ENCODE peak calls at places on chromosomes 11 and 22, in four cellular contexts. One of them, this sample, is unnamed.
A peak's percentile ranks its signal among the peaks of the same experiment; 100 is the strongest.

GRCh38 chr11:118887219-118887618 is 3.5 kb downstream of the CXCR5 start:
- DNase-seq in colonic mucosa: no peak
- DNase-seq in neural progenitor cell: no peak
- DNase-seq in WERI-Rb-1: no peak
- DNase-seq in this sample: no peak

GRCh38 chr11:116981216-116981887 is 116.9 kb downstream of the SIK3 start:
- DNase-seq in colonic mucosa: no peak
- DNase-seq in neural progenitor cell: no peak
- DNase-seq in WERI-Rb-1: no peak
- DNase-seq in this sample: no peak

GRCh38 chr11:94849836-94850235 is 81.7 kb downstream of the AMOTL1 start:
- DNase-seq in colonic mucosa: no peak
- DNase-seq in neural progenitor cell: no peak
- DNase-seq in WERI-Rb-1: no peak
- DNase-seq in this sample: no peak

GRCh38 chr11:18706330-18707243 is 8.0 kb downstream of the TMEM86A start:
- DNase-seq in colonic mucosa: peak; percentile 75
- DNase-seq in neural progenitor cell: no peak
- DNase-seq in WERI-Rb-1: peak; percentile 81
- DNase-seq in this sample: no peak

GRCh38 chr11:61134801-61135257 is 26.4 kb downstream of the VPS37C start:
- DNase-seq in colonic mucosa: no peak
- DNase-seq in neural progenitor cell: no peak
- DNase-seq in WERI-Rb-1: no peak
- DNase-seq in this sample: no peak

GRCh38 chr11:130359419-130359818 is 44.7 kb upstream of the ZBTB44 start:
- DNase-seq in colonic mucosa: no peak
- DNase-seq in neural progenitor cell: no peak
- DNase-seq in WERI-Rb-1: no peak
- DNase-seq in this sample: no peak

GRCh38 chr11:92424281-92424680 is 199.7 kb downstream of the FAT3 start:
- DNase-seq in colonic mucosa: no peak
- DNase-seq in neural progenitor cell: no peak
- DNase-seq in WERI-Rb-1: no peak
- DNase-seq in this sample: no peak

GRCh38 chr11:47067401-47067800 is 109.3 kb downstream of the ARFGAP2 start:
- DNase-seq in colonic mucosa: no peak
- DNase-seq in neural progenitor cell: no peak
- DNase-seq in WERI-Rb-1: peak; percentile 10
- DNase-seq in this sample: no peak

GRCh38 chr11:68783216-68783821 is 32.0 kb upstream of the TESMIN start:
- DNase-seq in colonic mucosa: no peak
- DNase-seq in neural progenitor cell: no peak
- DNase-seq in WERI-Rb-1: no peak
- DNase-seq in this sample: no peak

GRCh38 chr11:93532285-93532789 is 10.9 kb downstream of the SMCO4 start:
- DNase-seq in colonic mucosa: no peak
- DNase-seq in neural progenitor cell: no peak
- DNase-seq in WERI-Rb-1: no peak
- DNase-seq in this sample: no peak

GRCh38 chr22:19805821-19806212 is 45.2 kb downstream of the TBX1 start:
- DNase-seq in colonic mucosa: no peak
- DNase-seq in neural progenitor cell: no peak
- DNase-seq in WERI-Rb-1: peak; percentile 6
- DNase-seq in this sample: no peak

GRCh38 chr22:24162377-24162927 is 18.8 kb upstream of the SUSD2 start:
- DNase-seq in colonic mucosa: no peak
- DNase-seq in neural progenitor cell: no peak
- DNase-seq in WERI-Rb-1: no peak
- DNase-seq in this sample: no peak

GRCh38 chr22:24160546-24160945 is 20.7 kb upstream of the SUSD2 start:
- DNase-seq in colonic mucosa: no peak
- DNase-seq in neural progenitor cell: no peak
- DNase-seq in WERI-Rb-1: no peak
- DNase-seq in this sample: no peak

GRCh38 chr22:24159650-24160049 is 21.6 kb upstream of the SUSD2 start:
- DNase-seq in colonic mucosa: no peak
- DNase-seq in neural progenitor cell: no peak
- DNase-seq in WERI-Rb-1: no peak
- DNase-seq in this sample: no peak

GRCh38 chr22:24161485-24161884 is 19.8 kb upstream of the SUSD2 start:
- DNase-seq in colonic mucosa: no peak
- DNase-seq in neural progenitor cell: no peak
- DNase-seq in WERI-Rb-1: no peak
- DNase-seq in this sample: no peak

DNA sequence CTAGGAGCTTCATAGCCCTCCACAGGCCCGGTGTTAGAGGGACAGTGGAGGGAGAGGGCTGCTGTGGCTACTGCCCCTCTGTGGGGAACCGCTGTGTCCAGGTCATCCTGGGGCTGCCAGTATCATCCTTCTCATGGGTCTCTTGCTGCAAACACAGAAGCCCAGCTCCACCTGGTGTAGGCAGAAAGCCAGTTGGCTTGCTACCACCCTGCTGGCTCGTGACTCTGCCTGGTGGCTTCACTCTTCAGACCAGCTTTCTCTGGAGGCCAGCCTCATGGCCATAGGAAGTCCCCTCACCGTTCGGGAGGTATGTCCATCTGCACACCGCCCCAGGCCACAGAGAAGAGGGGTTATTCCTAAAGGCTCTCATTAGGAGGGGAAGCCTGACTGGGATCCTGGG is 19.4 kb upstream of the SUSD2 start:
- DNase-seq in colonic mucosa: no peak
- DNase-seq in neural progenitor cell: no peak
- DNase-seq in WERI-Rb-1: no peak
- DNase-seq in this sample: no peak
- H3K27ac ChIP-seq in colonic mucosa: no peak overlapping the region
- H3K27ac ChIP-seq in neural progenitor cell: no peak overlapping the region
- H3K27ac ChIP-seq in WERI-Rb-1: no peak overlapping the region
- H3K27ac ChIP-seq in this sample: no peak overlapping the region

DNA sequence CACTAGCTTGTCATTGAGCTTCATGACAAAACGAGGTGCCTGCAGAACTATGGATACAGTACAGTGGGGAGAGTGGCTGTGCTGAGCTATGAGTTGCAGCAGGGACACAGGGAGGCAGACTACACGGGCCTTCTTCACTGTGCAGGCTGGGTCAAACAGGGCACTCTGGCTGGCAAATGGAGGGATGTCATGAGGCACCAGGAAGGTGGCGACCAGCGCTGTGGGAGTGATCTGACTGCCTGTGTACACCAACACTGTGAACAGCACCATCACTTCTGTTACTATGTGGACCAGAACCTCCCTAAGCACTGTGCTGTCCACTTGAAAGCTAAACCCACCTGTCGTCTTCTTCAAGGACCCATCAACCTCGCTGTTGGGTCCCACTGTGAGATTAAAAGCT is 3.1 kb downstream of the PKDREJ start:
- DNase-seq in colonic mucosa: no peak
- DNase-seq in neural progenitor cell: no peak
- DNase-seq in WERI-Rb-1: no peak
- DNase-seq in this sample: no peak
- H3K4me3 ChIP-seq in colonic mucosa: no peak overlapping the region
- H3K4me3 ChIP-seq in neural progenitor cell: no peak overlapping the region
- H3K4me3 ChIP-seq in WERI-Rb-1: no peak overlapping the region
- H3K4me3 ChIP-seq in this sample: no peak overlapping the region

DNA sequence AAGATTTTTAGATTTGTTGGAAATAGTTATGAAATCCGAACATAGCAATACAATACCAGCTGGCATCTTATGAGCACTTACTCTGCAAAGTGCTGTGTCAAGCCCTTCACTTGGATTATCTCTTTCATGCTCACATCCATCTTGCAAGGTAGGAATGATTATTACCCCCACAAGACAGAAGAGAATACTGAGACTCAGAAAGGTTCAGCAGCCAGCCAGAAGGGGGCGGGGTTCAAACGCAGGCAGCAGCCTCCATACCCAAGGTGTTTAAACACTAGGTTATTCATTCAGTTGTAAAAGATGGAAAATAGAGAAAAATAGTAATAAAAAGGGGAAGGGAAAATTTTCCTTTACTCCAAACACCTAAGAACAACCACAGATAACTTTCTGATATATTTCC is 158.5 kb downstream of the CCDC34 start:
- DNase-seq in colonic mucosa: peak; percentile 66
- DNase-seq in neural progenitor cell: no peak
- DNase-seq in WERI-Rb-1: no peak
- DNase-seq in this sample: no peak
- TF ChIP-seq CTCF in colonic mucosa: peak; percentile 18
- TF ChIP-seq CTCF in neural progenitor cell: peak; percentile 65
- TF ChIP-seq CTCF in WERI-Rb-1: peak; percentile 16
- TF ChIP-seq CTCF in this sample: no peak

DNA sequence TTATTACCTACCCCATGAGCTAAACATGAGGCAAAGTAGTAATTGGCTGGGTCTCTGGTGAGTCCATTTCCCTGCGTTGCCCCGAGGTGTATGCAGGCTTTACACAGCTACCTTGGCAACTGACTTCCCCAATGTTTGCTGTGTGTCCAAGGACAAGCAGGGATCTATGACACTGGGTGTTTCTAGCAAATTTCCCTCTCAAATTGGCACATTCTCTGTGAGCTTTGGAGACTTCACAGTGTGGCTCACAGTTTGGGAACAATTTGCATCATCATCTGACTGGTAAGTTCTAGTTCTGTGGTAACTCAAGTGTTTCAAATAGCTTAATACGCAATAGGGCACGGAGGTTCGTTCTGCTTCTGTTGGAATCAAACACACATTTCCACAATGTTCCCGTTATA is 12.5 kb downstream of the NNMT start:
- DNase-seq in colonic mucosa: no peak
- DNase-seq in neural progenitor cell: no peak
- DNase-seq in WERI-Rb-1: no peak
- DNase-seq in this sample: no peak
- H3K27ac ChIP-seq in colonic mucosa: peak overlapping the region; percentile 55
- H3K27ac ChIP-seq in neural progenitor cell: no peak overlapping the region
- H3K27ac ChIP-seq in WERI-Rb-1: no peak overlapping the region
- H3K27ac ChIP-seq in this sample: peak overlapping the region; percentile 86

GRCh38 chr22:42340695-42341383 is 70.4 kb upstream of the TCF20 start:
- DNase-seq in colonic mucosa: no peak
- DNase-seq in neural progenitor cell: peak; percentile 85
- DNase-seq in WERI-Rb-1: peak; percentile 80
- DNase-seq in this sample: no peak
- H3K4me3 ChIP-seq in colonic mucosa: no peak overlapping the region
- H3K4me3 ChIP-seq in neural progenitor cell: peak overlapping the region; percentile 27
- H3K4me3 ChIP-seq in WERI-Rb-1: peak overlapping the region; percentile 42
- H3K4me3 ChIP-seq in this sample: no peak overlapping the region

GRCh38 chr22:44975444-44976262 is 34.2 kb downstream of the PHF21B start:
- DNase-seq in colonic mucosa: peak; percentile 80
- DNase-seq in neural progenitor cell: peak; percentile 97
- DNase-seq in WERI-Rb-1: peak; percentile 47
- DNase-seq in this sample: peak; percentile 2
- TF ChIP-seq CTCF in colonic mucosa: peak; percentile 70
- TF ChIP-seq CTCF in neural progenitor cell: peak; percentile 97
- TF ChIP-seq CTCF in WERI-Rb-1: peak; percentile 68
- TF ChIP-seq CTCF in this sample: peak; percentile 67